ENCODE peak calls at places on chromosomes 4 and X, in five cellular contexts. One of them, this sample, is unnamed.

GRCh38 chr4:174423257-174423944 is 98.9 kb downstream of the HPGD start:
- DNase-seq in OCI-LY7: no peak
- DNase-seq in heart right ventricle: peak
- DNase-seq in H9: no peak
- DNase-seq in ascending aorta: no peak
- DNase-seq in this sample: no peak

GRCh38 chr4:155772459-155773195 is 13.8 kb downstream of the GUCY1B1 start:
- DNase-seq in H9: peak
- DNase-seq in OCI-LY7: no peak
- DNase-seq in heart right ventricle: no peak
- DNase-seq in ascending aorta: no peak
- DNase-seq in this sample: no peak

GRCh38 chr4:28062562-28062961 is 1201.9 kb downstream of the STIM2 start:
- DNase-seq in ascending aorta: no peak
- DNase-seq in OCI-LY7: no peak
- DNase-seq in heart right ventricle: no peak
- DNase-seq in H9: no peak
- DNase-seq in this sample: no peak

GRCh38 chr4:138205531-138206233 is 36.5 kb downstream of the SLC7A11 start:
- DNase-seq in ascending aorta: no peak
- DNase-seq in heart right ventricle: no peak
- DNase-seq in H9: no peak
- DNase-seq in OCI-LY7: no peak
- DNase-seq in this sample: no peak

GRCh38 chr4:54077812-54078211 is 13.4 kb upstream of the CHIC2 start:
- DNase-seq in ascending aorta: no peak
- DNase-seq in heart right ventricle: no peak
- DNase-seq in OCI-LY7: no peak
- DNase-seq in H9: no peak
- DNase-seq in this sample: no peak

GRCh38 chrX:23749129-23749528 is 6.1 kb upstream of the ACOT9 start:
- DNase-seq in ascending aorta: no peak
- DNase-seq in H9: no peak
- DNase-seq in OCI-LY7: no peak
- DNase-seq in heart right ventricle: no peak
- DNase-seq in this sample: no peak

GRCh38 chr4:173243321-173243720 is 74.7 kb downstream of the GALNT7 start:
- DNase-seq in heart right ventricle: no peak
- DNase-seq in OCI-LY7: no peak
- DNase-seq in H9: no peak
- DNase-seq in ascending aorta: no peak
- DNase-seq in this sample: no peak

GRCh38 chr4:159451006-159451405 is 348.1 kb downstream of the RAPGEF2 start:
- DNase-seq in ascending aorta: no peak
- DNase-seq in H9: no peak
- DNase-seq in heart right ventricle: no peak
- DNase-seq in OCI-LY7: no peak
- DNase-seq in this sample: no peak

GRCh38 chrX:110316351-110317078 is 1.4 kb downstream of the AMMECR1 start:
- DNase-seq in OCI-LY7: no peak
- DNase-seq in ascending aorta: no peak
- DNase-seq in H9: no peak
- DNase-seq in heart right ventricle: no peak
- DNase-seq in this sample: no peak

GRCh38 chr4:95263960-95264359 is 284.8 kb downstream of the UNC5C start:
- DNase-seq in OCI-LY7: no peak
- DNase-seq in heart right ventricle: no peak
- DNase-seq in H9: no peak
- DNase-seq in ascending aorta: no peak
- DNase-seq in this sample: no peak

GRCh38 chr4:8523175-8523574 is 57.0 kb upstream of the GPR78 start:
- DNase-seq in ascending aorta: no peak
- DNase-seq in heart right ventricle: no peak
- DNase-seq in H9: no peak
- DNase-seq in OCI-LY7: no peak
- DNase-seq in this sample: no peak

GRCh38 chr4:5976431-5976830 is 41.8 kb downstream of the C4orf50 start:
- DNase-seq in ascending aorta: no peak
- DNase-seq in OCI-LY7: no peak
- DNase-seq in H9: peak
- DNase-seq in heart right ventricle: no peak
- DNase-seq in this sample: no peak

GRCh38 chr4:16706251-16706650 is 192.2 kb downstream of the LDB2 start:
- DNase-seq in heart right ventricle: no peak
- DNase-seq in H9: no peak
- DNase-seq in OCI-LY7: no peak
- DNase-seq in ascending aorta: no peak
- DNase-seq in this sample: no peak

GRCh38 chr4:41216294-41217019 is 2.1 kb upstream of the APBB2 start:
- DNase-seq in heart right ventricle: peak
- DNase-seq in OCI-LY7: peak
- DNase-seq in ascending aorta: no peak
- DNase-seq in H9: peak
- DNase-seq in this sample: peak

GRCh38 chrX:24334473-24334872 is 20.6 kb upstream of the SUPT20HL2 start:
- DNase-seq in heart right ventricle: no peak
- DNase-seq in H9: no peak
- DNase-seq in OCI-LY7: no peak
- DNase-seq in ascending aorta: no peak
- DNase-seq in this sample: no peak

GRCh38 chr4:7279902-7280301 is 87.6 kb downstream of the SORCS2 start:
- DNase-seq in ascending aorta: no peak
- DNase-seq in OCI-LY7: no peak
- DNase-seq in heart right ventricle: no peak
- DNase-seq in H9: no peak
- DNase-seq in this sample: no peak

GRCh38 chrX:80817002-80817401 is 7.3 kb upstream of the BRWD3 start:
- DNase-seq in OCI-LY7: no peak
- DNase-seq in heart right ventricle: no peak
- DNase-seq in ascending aorta: no peak
- DNase-seq in H9: no peak
- DNase-seq in this sample: no peak

GRCh38 chrX:152299787-152300186 is 151.3 kb downstream of the GABRA3 start:
- DNase-seq in heart right ventricle: no peak
- DNase-seq in OCI-LY7: no peak
- DNase-seq in H9: no peak
- DNase-seq in ascending aorta: no peak
- DNase-seq in this sample: no peak

GRCh38 chr4:135344492-135344891 is 1142.9 kb upstream of the PABPC4L start:
- DNase-seq in ascending aorta: no peak
- DNase-seq in H9: no peak
- DNase-seq in heart right ventricle: no peak
- DNase-seq in OCI-LY7: no peak
- DNase-seq in this sample: no peak

GRCh38 chr4:126268106-126268505 is 953.4 kb downstream of the FAT4 start:
- DNase-seq in heart right ventricle: no peak
- DNase-seq in OCI-LY7: no peak
- DNase-seq in ascending aorta: no peak
- DNase-seq in H9: no peak
- DNase-seq in this sample: no peak

GRCh38 chrX:121755541-121755940 is 708.1 kb downstream of the GLUD2 start:
- DNase-seq in OCI-LY7: no peak
- DNase-seq in ascending aorta: no peak
- DNase-seq in heart right ventricle: no peak
- DNase-seq in H9: no peak
- DNase-seq in this sample: no peak

GRCh38 chr4:55826986-55827385 is 7.4 kb downstream of the EXOC1L start:
- DNase-seq in heart right ventricle: no peak
- DNase-seq in H9: no peak
- DNase-seq in ascending aorta: no peak
- DNase-seq in OCI-LY7: no peak
- DNase-seq in this sample: no peak

GRCh38 chr4:146981651-146982050 is 36.0 kb upstream of the TTC29 start:
- DNase-seq in H9: no peak
- DNase-seq in OCI-LY7: no peak
- DNase-seq in heart right ventricle: no peak
- DNase-seq in ascending aorta: no peak
- DNase-seq in this sample: no peak

GRCh38 chr4:86338989-86339388 is 20.9 kb downstream of the MAPK10 start:
- DNase-seq in H9: no peak
- DNase-seq in heart right ventricle: peak
- DNase-seq in OCI-LY7: no peak
- DNase-seq in ascending aorta: no peak
- DNase-seq in this sample: no peak

GRCh38 chr4:110878413-110878812 is 255.5 kb upstream of the PITX2 start:
- DNase-seq in ascending aorta: no peak
- DNase-seq in H9: no peak
- DNase-seq in heart right ventricle: no peak
- DNase-seq in OCI-LY7: no peak
- DNase-seq in this sample: no peak

GRCh38 chrX:123313486-123313885 is 129.4 kb downstream of the GRIA3 start:
- DNase-seq in ascending aorta: no peak
- DNase-seq in OCI-LY7: no peak
- DNase-seq in heart right ventricle: no peak
- DNase-seq in H9: no peak
- DNase-seq in this sample: no peak

GRCh38 chrX:25028726-25029125 is 13.0 kb upstream of the ARX start:
- DNase-seq in heart right ventricle: no peak
- DNase-seq in OCI-LY7: no peak
- DNase-seq in H9: no peak
- DNase-seq in ascending aorta: no peak
- DNase-seq in this sample: no peak

GRCh38 chrX:151019837-151020236 is 36.7 kb downstream of the HMGB3 start:
- DNase-seq in OCI-LY7: no peak
- DNase-seq in H9: no peak
- DNase-seq in heart right ventricle: no peak
- DNase-seq in ascending aorta: no peak
- DNase-seq in this sample: no peak

GRCh38 chr4:153466637-153467153 is 535 bp downstream of the TMEM131L start:
- DNase-seq in heart right ventricle: peak
- DNase-seq in H9: no peak
- DNase-seq in OCI-LY7: peak
- DNase-seq in ascending aorta: no peak
- DNase-seq in this sample: no peak

GRCh38 chr4:151717909-151718613 is 42.7 kb downstream of the GATB start:
- DNase-seq in H9: no peak
- DNase-seq in heart right ventricle: no peak
- DNase-seq in ascending aorta: no peak
- DNase-seq in OCI-LY7: no peak
- DNase-seq in this sample: no peak

GRCh38 chr4:11670304-11670703 is 241.6 kb upstream of the HS3ST1 start:
- DNase-seq in OCI-LY7: no peak
- DNase-seq in H9: no peak
- DNase-seq in heart right ventricle: no peak
- DNase-seq in ascending aorta: no peak
- DNase-seq in this sample: no peak

GRCh38 chr4:76831475-76832390 is 66.2 kb downstream of the SOWAHB start:
- DNase-seq in OCI-LY7: no peak
- DNase-seq in heart right ventricle: no peak
- DNase-seq in ascending aorta: no peak
- DNase-seq in H9: no peak
- DNase-seq in this sample: no peak

GRCh38 chrX:95907081-95907480 is 777.6 kb upstream of the DIAPH2 start:
- DNase-seq in heart right ventricle: no peak
- DNase-seq in H9: no peak
- DNase-seq in OCI-LY7: no peak
- DNase-seq in ascending aorta: no peak
- DNase-seq in this sample: no peak

DNA sequence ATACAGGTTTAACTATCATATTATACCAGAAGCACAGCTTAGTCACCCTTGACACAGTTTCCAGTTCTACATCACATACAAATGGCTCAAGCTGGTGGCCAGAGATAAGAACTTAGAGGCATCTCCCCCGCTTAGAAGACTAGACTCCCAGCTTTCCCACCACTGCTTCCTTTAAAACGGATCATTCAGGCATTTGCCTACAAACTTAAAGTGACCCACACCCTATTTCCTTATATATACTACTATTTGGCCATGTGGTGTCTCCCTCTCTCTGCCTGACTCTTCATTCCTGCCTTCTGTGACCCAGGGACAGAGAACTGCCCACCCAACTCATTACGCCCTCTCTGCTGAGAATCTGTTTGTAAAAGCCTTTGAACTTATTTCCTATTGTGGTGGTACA is 781.2 kb upstream of the DIAPH2 start:
- DNase-seq in heart right ventricle: no peak
- DNase-seq in H9: peak
- DNase-seq in OCI-LY7: no peak
- DNase-seq in ascending aorta: no peak
- DNase-seq in this sample: no peak
- TF ChIP-seq CTCF in heart right ventricle: no peak
- TF ChIP-seq CTCF in H9: peak
- TF ChIP-seq CTCF in OCI-LY7: no peak
- TF ChIP-seq CTCF in ascending aorta: no peak
- TF ChIP-seq CTCF in this sample: no peak

GRCh38 chr4:145735777-145736176 is 55.8 kb downstream of the C4orf51 start:
- DNase-seq in ascending aorta: no peak
- DNase-seq in H9: no peak
- DNase-seq in heart right ventricle: no peak
- DNase-seq in OCI-LY7: no peak
- DNase-seq in this sample: no peak
- H3K27ac ChIP-seq in ascending aorta: peak
- H3K27ac ChIP-seq in H9: no peak
- H3K27ac ChIP-seq in heart right ventricle: peak
- H3K27ac ChIP-seq in OCI-LY7: no peak
- H3K27ac ChIP-seq in this sample: peak

DNA sequence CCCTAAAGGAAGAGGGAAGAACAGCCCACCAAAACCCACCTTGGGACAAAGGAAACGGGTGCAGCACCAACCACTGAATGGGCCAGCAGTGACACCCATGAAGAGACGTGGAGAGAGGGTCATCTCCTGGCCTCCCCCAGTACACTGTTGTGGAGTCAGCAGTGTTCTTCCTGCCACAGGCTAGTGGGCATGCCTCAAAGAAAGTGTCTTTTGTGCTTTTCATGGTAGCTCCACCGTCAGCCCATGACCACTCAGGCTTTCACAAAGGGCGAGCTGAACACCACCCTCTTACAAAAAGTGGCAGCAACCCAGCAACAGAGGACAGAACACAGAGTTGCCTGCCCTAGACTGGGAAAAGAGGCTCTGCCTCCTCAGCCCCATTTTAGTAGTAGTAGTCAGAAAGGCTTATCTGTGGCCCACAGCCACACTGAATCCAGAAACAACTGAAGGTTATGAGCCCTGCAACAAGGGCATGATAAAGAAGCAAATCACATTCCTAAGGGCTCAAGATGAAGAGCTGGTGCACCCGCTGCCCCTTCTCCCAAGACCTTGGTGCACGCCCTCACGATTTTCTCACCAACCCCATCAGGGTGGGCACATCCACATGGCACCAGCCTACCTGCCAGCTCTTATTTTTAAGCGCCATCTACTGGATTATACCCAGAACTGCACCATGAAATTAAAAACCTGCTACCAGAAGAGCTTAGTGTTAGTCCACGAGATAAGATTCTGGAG is 53.1 kb downstream of the RAB28 start:
- DNase-seq in H9: no peak
- DNase-seq in OCI-LY7: peak
- DNase-seq in heart right ventricle: no peak
- DNase-seq in ascending aorta: no peak
- DNase-seq in this sample: peak
- TF ChIP-seq CTCF in H9: peak
- TF ChIP-seq CTCF in OCI-LY7: peak
- TF ChIP-seq CTCF in heart right ventricle: no peak
- TF ChIP-seq CTCF in ascending aorta: no peak
- TF ChIP-seq CTCF in this sample: no peak

DNA sequence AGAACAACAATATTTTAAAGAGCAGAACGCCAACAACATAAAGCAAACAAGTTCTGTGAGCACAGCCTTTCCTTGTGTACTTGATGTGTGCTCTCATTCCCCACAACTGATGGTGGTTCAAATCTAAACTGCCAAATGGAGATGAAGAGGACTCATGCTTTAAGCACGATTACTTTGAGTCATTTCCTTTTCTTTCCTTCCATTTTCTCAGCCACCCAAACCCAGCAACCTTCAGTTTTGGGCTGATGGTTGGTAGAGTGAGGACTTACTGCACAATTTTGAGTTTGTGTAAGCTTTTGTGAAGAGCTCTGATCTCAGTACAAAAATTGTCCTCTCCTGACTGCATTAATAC is 1.7 kb downstream of the NSD2 start:
- DNase-seq in ascending aorta: no peak
- DNase-seq in OCI-LY7: peak
- DNase-seq in H9: no peak
- DNase-seq in heart right ventricle: no peak
- DNase-seq in this sample: no peak
- H3K27ac ChIP-seq in ascending aorta: no peak
- H3K27ac ChIP-seq in OCI-LY7: peak
- H3K27ac ChIP-seq in H9: no peak
- H3K27ac ChIP-seq in heart right ventricle: no peak
- H3K27ac ChIP-seq in this sample: no peak

This sample was measured in left lung.